ENCODE peak calls at places on chromosomes 3 and 15, in six cellular contexts. B is HS-5; R is neural crest cell; F is substantia nigra; O is SW480; G is activated naive CD4-positive, alpha-beta T cell treated with anti-CD3 and anti-CD28 coated beads, Interleukin-2, amount 10 ng/mL, durations not matched to agents 7 days and 5 days. C is an unnamed sample.

GRCh38 chr15:91849749-91850161 is 3.8 kb upstream of the SLCO3A1 start:
- DNase-seq in B (no peak), R (no peak), F (no peak), O (peak), G (no peak), C (no peak)

GRCh38 chr3:133457465-133458067 is 57.7 kb downstream of the BFSP2 start:
- DNase-seq in B (no peak), R (no peak), F (no peak), O (no peak), G (no peak), C (no peak)

GRCh38 chr3:38646062-38646461 is 3.4 kb downstream of the SCN5A start:
- DNase-seq in B (no peak), R (no peak), F (no peak), O (no peak), G (no peak), C (no peak)

GRCh38 chr15:85312486-85312885 is 67.9 kb upstream of the AKAP13 start:
- DNase-seq in B (no peak), R (no peak), F (no peak), O (no peak), G (no peak), C (no peak)

GRCh38 chr15:79572691-79573340 is 140.7 kb downstream of the MINAR1 start:
- DNase-seq in B (no peak), R (no peak), F (no peak), O (no peak), G (no peak), C (no peak)

GRCh38 chr3:143821862-143822261 is 26.4 kb downstream of the SLC9A9 start:
- DNase-seq in B (no peak), R (no peak), F (no peak), O (peak), G (no peak), C (no peak)

GRCh38 chr15:70077436-70077835 is 20.3 kb downstream of the TLE3 start:
- DNase-seq in B (no peak), R (no peak), F (peak), O (no peak), G (no peak), C (no peak)

GRCh38 chr3:99681512-99681911 is 43.1 kb downstream of the COL8A1 start:
- DNase-seq in B (no peak), R (no peak), F (no peak), O (no peak), G (no peak), C (no peak)

GRCh38 chr3:36729204-36730056 is 34.9 kb downstream of the DCLK3 start:
- DNase-seq in B (peak), R (no peak), F (no peak), O (peak), G (no peak), C (peak)

GRCh38 chr3:133872161-133872560 is 23.5 kb downstream of the RAB6B start:
- DNase-seq in B (no peak), R (no peak), F (no peak), O (no peak), G (no peak), C (no peak)

C was measured in dermis microvascular lymphatic vessel endothelial cell.